ENCODE peak calls at places on chromosomes 1 and 21, in nine cellular contexts. One of them, this sample, is unnamed.

GRCh38 chr1:1899266-1899966 is 8.5 kb upstream of the GNB1 start:
- DNase-seq in foreskin fibroblast: no peak
- DNase-seq in omental fat pad: no peak
- DNase-seq in B cell: peak
- DNase-seq in fibroblast of lung: no peak
- DNase-seq in cardiac fibroblast: no peak
- DNase-seq in SK-N-SH: no peak
- DNase-seq in AG09309: no peak
- DNase-seq in lung: no peak
- DNase-seq in this sample: no peak

GRCh38 chr1:228082975-228083870 is 715 bp downstream of the ARF1 start:
- DNase-seq in foreskin fibroblast: no peak
- DNase-seq in omental fat pad: no peak
- DNase-seq in B cell: peak
- DNase-seq in fibroblast of lung: peak
- DNase-seq in cardiac fibroblast: peak
- DNase-seq in SK-N-SH: peak
- DNase-seq in AG09309: no peak
- DNase-seq in lung: peak
- DNase-seq in this sample: no peak

GRCh38 chr1:236370397-236370796 is 23.7 kb upstream of the EDARADD start:
- DNase-seq in foreskin fibroblast: no peak
- DNase-seq in omental fat pad: no peak
- DNase-seq in B cell: no peak
- DNase-seq in fibroblast of lung: no peak
- DNase-seq in cardiac fibroblast: no peak
- DNase-seq in SK-N-SH: no peak
- DNase-seq in AG09309: no peak
- DNase-seq in lung: no peak
- DNase-seq in this sample: no peak

GRCh38 chr1:19448491-19449439 is 36.6 kb downstream of the CAPZB start:
- DNase-seq in foreskin fibroblast: peak
- DNase-seq in omental fat pad: no peak
- DNase-seq in B cell: no peak
- DNase-seq in fibroblast of lung: peak
- DNase-seq in cardiac fibroblast: peak
- DNase-seq in SK-N-SH: peak
- DNase-seq in AG09309: peak
- DNase-seq in lung: peak
- DNase-seq in this sample: no peak

GRCh38 chr1:29062157-29062942 is 61.4 kb downstream of the TMEM200B start:
- DNase-seq in foreskin fibroblast: no peak
- DNase-seq in omental fat pad: no peak
- DNase-seq in B cell: no peak
- DNase-seq in fibroblast of lung: no peak
- DNase-seq in cardiac fibroblast: no peak
- DNase-seq in SK-N-SH: no peak
- DNase-seq in AG09309: no peak
- DNase-seq in lung: no peak
- DNase-seq in this sample: no peak

GRCh38 chr1:157626099-157626498 is 28.2 kb upstream of the FCRL4 start:
- DNase-seq in foreskin fibroblast: no peak
- DNase-seq in omental fat pad: no peak
- DNase-seq in B cell: peak
- DNase-seq in fibroblast of lung: no peak
- DNase-seq in cardiac fibroblast: no peak
- DNase-seq in SK-N-SH: no peak
- DNase-seq in AG09309: no peak
- DNase-seq in lung: no peak
- DNase-seq in this sample: peak

GRCh38 chr21:32351428-32351827 is 41.4 kb downstream of the URB1 start:
- DNase-seq in foreskin fibroblast: no peak
- DNase-seq in omental fat pad: no peak
- DNase-seq in B cell: no peak
- DNase-seq in fibroblast of lung: no peak
- DNase-seq in cardiac fibroblast: no peak
- DNase-seq in SK-N-SH: no peak
- DNase-seq in AG09309: no peak
- DNase-seq in lung: no peak
- DNase-seq in this sample: peak

GRCh38 chr1:24351247-24351646 is 32.1 kb downstream of the GRHL3 start:
- DNase-seq in foreskin fibroblast: no peak
- DNase-seq in omental fat pad: no peak
- DNase-seq in B cell: no peak
- DNase-seq in fibroblast of lung: no peak
- DNase-seq in cardiac fibroblast: no peak
- DNase-seq in SK-N-SH: no peak
- DNase-seq in AG09309: no peak
- DNase-seq in lung: no peak
- DNase-seq in this sample: peak

GRCh38 chr1:62406576-62406975 is 30.3 kb upstream of the USP1 start:
- DNase-seq in foreskin fibroblast: no peak
- DNase-seq in omental fat pad: no peak
- DNase-seq in B cell: no peak
- DNase-seq in fibroblast of lung: no peak
- DNase-seq in cardiac fibroblast: no peak
- DNase-seq in SK-N-SH: no peak
- DNase-seq in AG09309: no peak
- DNase-seq in lung: no peak
- DNase-seq in this sample: no peak

GRCh38 chr1:38992450-38993111 is 1.5 kb downstream of the AKIRIN1 start:
- DNase-seq in foreskin fibroblast: no peak
- DNase-seq in omental fat pad: no peak
- DNase-seq in B cell: peak
- DNase-seq in fibroblast of lung: no peak
- DNase-seq in cardiac fibroblast: no peak
- DNase-seq in SK-N-SH: no peak
- DNase-seq in AG09309: no peak
- DNase-seq in lung: no peak
- DNase-seq in this sample: peak

GRCh38 chr21:38148046-38148445 is 108.7 kb upstream of the KCNJ15 start:
- DNase-seq in foreskin fibroblast: no peak
- DNase-seq in omental fat pad: no peak
- DNase-seq in B cell: no peak
- DNase-seq in fibroblast of lung: no peak
- DNase-seq in cardiac fibroblast: no peak
- DNase-seq in SK-N-SH: no peak
- DNase-seq in AG09309: no peak
- DNase-seq in lung: no peak
- DNase-seq in this sample: no peak

GRCh38 chr1:107776898-107777663 is 187.9 kb downstream of the VAV3 start:
- DNase-seq in foreskin fibroblast: no peak
- DNase-seq in omental fat pad: no peak
- DNase-seq in B cell: peak
- DNase-seq in fibroblast of lung: no peak
- DNase-seq in cardiac fibroblast: no peak
- DNase-seq in SK-N-SH: no peak
- DNase-seq in AG09309: no peak
- DNase-seq in lung: no peak
- DNase-seq in this sample: peak

GRCh38 chr1:55067022-55067781 is 27.9 kb downstream of the PCSK9 start:
- DNase-seq in foreskin fibroblast: no peak
- DNase-seq in omental fat pad: no peak
- DNase-seq in B cell: no peak
- DNase-seq in fibroblast of lung: no peak
- DNase-seq in cardiac fibroblast: no peak
- DNase-seq in SK-N-SH: no peak
- DNase-seq in AG09309: no peak
- DNase-seq in lung: no peak
- DNase-seq in this sample: no peak

GRCh38 chr1:7993593-7994479 is 32.3 kb downstream of the ERRFI1 start:
- DNase-seq in foreskin fibroblast: peak
- DNase-seq in omental fat pad: no peak
- DNase-seq in B cell: no peak
- DNase-seq in fibroblast of lung: peak
- DNase-seq in cardiac fibroblast: peak
- DNase-seq in SK-N-SH: no peak
- DNase-seq in AG09309: peak
- DNase-seq in lung: no peak
- DNase-seq in this sample: peak

GRCh38 chr1:68384872-68385390 is 64.8 kb downstream of the RPE65 start:
- DNase-seq in foreskin fibroblast: peak
- DNase-seq in omental fat pad: no peak
- DNase-seq in B cell: no peak
- DNase-seq in fibroblast of lung: peak
- DNase-seq in cardiac fibroblast: peak
- DNase-seq in SK-N-SH: no peak
- DNase-seq in AG09309: peak
- DNase-seq in lung: no peak
- DNase-seq in this sample: no peak

GRCh38 chr1:168287237-168287664 is 6.6 kb downstream of the TBX19 start:
- DNase-seq in foreskin fibroblast: peak
- DNase-seq in omental fat pad: no peak
- DNase-seq in B cell: no peak
- DNase-seq in fibroblast of lung: peak
- DNase-seq in cardiac fibroblast: peak
- DNase-seq in SK-N-SH: no peak
- DNase-seq in AG09309: no peak
- DNase-seq in lung: no peak
- DNase-seq in this sample: no peak
- TF ChIP-seq CTCF in foreskin fibroblast: no peak
- TF ChIP-seq CTCF in omental fat pad: no peak
- TF ChIP-seq CTCF in B cell: no peak
- TF ChIP-seq CTCF in fibroblast of lung: no peak
- TF ChIP-seq CTCF in cardiac fibroblast: no peak
- TF ChIP-seq CTCF in SK-N-SH: no peak
- TF ChIP-seq CTCF in AG09309: no peak
- TF ChIP-seq CTCF in lung: no peak
- TF ChIP-seq CTCF in this sample: no peak

GRCh38 chr21:37060296-37060695 is 12.6 kb downstream of the PIGP start:
- DNase-seq in foreskin fibroblast: peak
- DNase-seq in omental fat pad: no peak
- DNase-seq in B cell: no peak
- DNase-seq in fibroblast of lung: peak
- DNase-seq in cardiac fibroblast: peak
- DNase-seq in SK-N-SH: peak
- DNase-seq in AG09309: peak
- DNase-seq in lung: peak
- DNase-seq in this sample: no peak
- TF ChIP-seq CTCF in foreskin fibroblast: peak
- TF ChIP-seq CTCF in omental fat pad: no peak
- TF ChIP-seq CTCF in B cell: no peak
- TF ChIP-seq CTCF in fibroblast of lung: peak
- TF ChIP-seq CTCF in cardiac fibroblast: no peak
- TF ChIP-seq CTCF in SK-N-SH: peak
- TF ChIP-seq CTCF in AG09309: peak
- TF ChIP-seq CTCF in lung: no peak
- TF ChIP-seq CTCF in this sample: no peak

DNA sequence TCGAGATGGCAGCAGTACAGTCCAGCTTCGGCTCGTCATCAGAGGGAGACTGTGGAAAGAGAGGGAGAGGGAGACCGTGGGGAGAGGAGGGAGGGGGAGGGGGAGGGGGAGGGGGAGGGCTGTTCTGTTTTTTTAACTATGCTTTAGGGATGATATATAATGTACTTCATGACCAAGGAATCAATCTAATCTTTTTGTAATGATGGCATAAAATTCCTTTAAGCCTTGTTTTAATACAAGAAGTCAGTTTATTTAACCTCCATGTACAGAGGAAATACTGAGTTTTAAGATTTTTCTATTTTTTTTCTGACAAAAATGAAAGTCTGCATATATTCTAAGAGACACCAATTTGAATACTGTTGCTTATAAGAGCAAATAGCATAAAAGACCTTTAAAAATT is 41.9 kb downstream of the PTBP2 start:
- DNase-seq in foreskin fibroblast: no peak
- DNase-seq in omental fat pad: no peak
- DNase-seq in B cell: no peak
- DNase-seq in fibroblast of lung: no peak
- DNase-seq in cardiac fibroblast: no peak
- DNase-seq in SK-N-SH: no peak
- DNase-seq in AG09309: no peak
- DNase-seq in lung: no peak
- DNase-seq in this sample: no peak
- TF ChIP-seq CTCF in foreskin fibroblast: no peak
- TF ChIP-seq CTCF in omental fat pad: no peak
- TF ChIP-seq CTCF in B cell: no peak
- TF ChIP-seq CTCF in fibroblast of lung: no peak
- TF ChIP-seq CTCF in cardiac fibroblast: no peak
- TF ChIP-seq CTCF in SK-N-SH: no peak
- TF ChIP-seq CTCF in AG09309: no peak
- TF ChIP-seq CTCF in lung: no peak
- TF ChIP-seq CTCF in this sample: no peak

GRCh38 chr1:47529520-47530098 is 91.8 kb downstream of the FOXD2 start:
- DNase-seq in foreskin fibroblast: no peak
- DNase-seq in omental fat pad: no peak
- DNase-seq in B cell: no peak
- DNase-seq in fibroblast of lung: no peak
- DNase-seq in cardiac fibroblast: no peak
- DNase-seq in SK-N-SH: no peak
- DNase-seq in AG09309: no peak
- DNase-seq in lung: no peak
- DNase-seq in this sample: no peak

GRCh38 chr1:47522890-47523811 is 85.3 kb downstream of the FOXD2 start:
- DNase-seq in foreskin fibroblast: no peak
- DNase-seq in omental fat pad: no peak
- DNase-seq in B cell: no peak
- DNase-seq in fibroblast of lung: no peak
- DNase-seq in cardiac fibroblast: no peak
- DNase-seq in SK-N-SH: no peak
- DNase-seq in AG09309: no peak
- DNase-seq in lung: no peak
- DNase-seq in this sample: no peak

GRCh38 chr1:47524272-47524671 is 86.4 kb downstream of the FOXD2 start:
- DNase-seq in foreskin fibroblast: no peak
- DNase-seq in omental fat pad: no peak
- DNase-seq in B cell: no peak
- DNase-seq in fibroblast of lung: no peak
- DNase-seq in cardiac fibroblast: no peak
- DNase-seq in SK-N-SH: no peak
- DNase-seq in AG09309: no peak
- DNase-seq in lung: no peak
- DNase-seq in this sample: no peak

GRCh38 chr1:47523812-47524170 is 85.9 kb downstream of the FOXD2 start:
- DNase-seq in foreskin fibroblast: no peak
- DNase-seq in omental fat pad: no peak
- DNase-seq in B cell: no peak
- DNase-seq in fibroblast of lung: no peak
- DNase-seq in cardiac fibroblast: no peak
- DNase-seq in SK-N-SH: no peak
- DNase-seq in AG09309: no peak
- DNase-seq in lung: no peak
- DNase-seq in this sample: no peak

DNA sequence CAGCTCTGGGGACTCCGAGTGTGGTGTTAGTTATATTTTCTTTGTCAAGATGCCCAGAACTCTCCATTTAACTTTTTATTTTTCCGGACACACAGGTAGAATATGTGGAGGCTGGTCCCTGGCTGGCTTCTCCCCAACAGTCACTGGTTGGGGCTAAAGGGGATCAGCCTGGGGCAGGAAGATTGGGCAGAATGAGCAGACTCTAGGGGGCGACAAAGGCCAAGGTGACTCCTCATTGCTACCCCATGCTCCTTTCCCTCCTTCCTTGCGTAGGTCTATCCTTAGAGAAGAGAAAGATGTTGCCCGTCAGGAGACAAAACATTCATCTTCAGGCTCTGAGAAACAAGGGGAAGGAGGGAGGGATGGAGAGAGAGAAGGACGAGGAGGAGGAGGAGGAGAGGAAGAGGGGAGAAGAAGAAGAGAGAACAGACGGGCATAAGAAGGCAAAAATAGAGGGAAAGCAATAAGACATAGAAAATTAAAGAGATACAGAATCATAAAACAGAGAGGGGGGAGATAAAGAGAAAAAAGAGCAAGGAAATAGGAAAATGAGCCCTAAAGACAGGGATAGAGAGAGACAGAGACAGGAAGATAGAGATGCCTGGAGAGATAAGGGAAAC is 89.9 kb downstream of the FOXD2 start:
- DNase-seq in foreskin fibroblast: no peak
- DNase-seq in omental fat pad: no peak
- DNase-seq in B cell: no peak
- DNase-seq in fibroblast of lung: no peak
- DNase-seq in cardiac fibroblast: peak
- DNase-seq in SK-N-SH: no peak
- DNase-seq in AG09309: no peak
- DNase-seq in lung: peak
- DNase-seq in this sample: no peak
- TF ChIP-seq CTCF in foreskin fibroblast: no peak
- TF ChIP-seq CTCF in omental fat pad: no peak
- TF ChIP-seq CTCF in B cell: no peak
- TF ChIP-seq CTCF in fibroblast of lung: peak
- TF ChIP-seq CTCF in cardiac fibroblast: peak
- TF ChIP-seq CTCF in SK-N-SH: peak
- TF ChIP-seq CTCF in AG09309: peak
- TF ChIP-seq CTCF in lung: peak
- TF ChIP-seq CTCF in this sample: peak

This sample was measured in GM13977.